ENCODE peak calls at places on chromosomes 3 and 15, in seven cellular contexts. V is gastrocnemius medialis, Z is MM.1S, L is IMR-90, N is heart right ventricle, W is heart left ventricle, Y is hepatocyte. J is an unnamed sample.

GRCh38 chr3:32963871-32964270 is 12.4 kb downstream of the CCR4 start:
- DNase-seq in W (no peak), Z (no peak), N (no peak), Y (no peak), V (no peak), L (no peak), J (no peak)

GRCh38 chr15:40891810-40892448 is 2.3 kb upstream of the VPS18 start:
- DNase-seq in Y (peak; percentile 81), V (no peak), Z (peak; percentile 73), W (no peak), N (no peak), L (peak; percentile 49), J (no peak)

GRCh38 chr3:126245811-126246727 is 65.7 kb upstream of the ALDH1L1 start:
- DNase-seq in Y (peak; percentile 73), W (peak; percentile 40), Z (peak; percentile 29), V (peak; percentile 69), L (peak; percentile 65), N (peak; percentile 48), J (peak; percentile 62)

GRCh38 chr15:37764733-37765191 is 169.7 kb upstream of the TMCO5A start:
- DNase-seq in W (no peak), N (no peak), Z (peak; percentile 64), Y (peak; percentile 64), L (peak; percentile 74), V (no peak), J (no peak)

GRCh38 chr3:158668506-158668905 is 3.9 kb downstream of the LXN start:
- DNase-seq in W (no peak), Z (no peak), N (no peak), Y (no peak), L (peak; percentile 69), V (no peak), J (no peak)

GRCh38 chr3:11898611-11899325 is 52.1 kb upstream of the TAMM41 start:
- DNase-seq in Y (no peak), W (no peak), Z (no peak), N (no peak), V (no peak), L (no peak), J (no peak)

GRCh38 chr15:65902373-65902772 is 33.1 kb downstream of the RAB11A start:
- DNase-seq in L (peak; percentile 6), V (peak; percentile 40), Z (no peak), N (no peak), W (peak; percentile 41), Y (peak; percentile 75), J (peak; percentile 65)

GRCh38 chr3:15271785-15272381 is 60.5 kb downstream of the SH3BP5 start:
- DNase-seq in W (peak; percentile 67), N (peak; percentile 36), Y (no peak), V (peak; percentile 60), Z (no peak), L (no peak), J (peak; percentile 71)

GRCh38 chr15:100910119-100910518 is 9.0 kb upstream of the LRRK1 start:
- DNase-seq in Z (no peak), L (no peak), W (no peak), N (no peak), V (no peak), Y (no peak), J (no peak)

GRCh38 chr3:31546152-31546551 is 13.4 kb downstream of the STT3B start:
- DNase-seq in Y (no peak), V (no peak), L (peak; percentile 32), N (no peak), Z (no peak), W (no peak), J (peak; percentile 26)

DNA sequence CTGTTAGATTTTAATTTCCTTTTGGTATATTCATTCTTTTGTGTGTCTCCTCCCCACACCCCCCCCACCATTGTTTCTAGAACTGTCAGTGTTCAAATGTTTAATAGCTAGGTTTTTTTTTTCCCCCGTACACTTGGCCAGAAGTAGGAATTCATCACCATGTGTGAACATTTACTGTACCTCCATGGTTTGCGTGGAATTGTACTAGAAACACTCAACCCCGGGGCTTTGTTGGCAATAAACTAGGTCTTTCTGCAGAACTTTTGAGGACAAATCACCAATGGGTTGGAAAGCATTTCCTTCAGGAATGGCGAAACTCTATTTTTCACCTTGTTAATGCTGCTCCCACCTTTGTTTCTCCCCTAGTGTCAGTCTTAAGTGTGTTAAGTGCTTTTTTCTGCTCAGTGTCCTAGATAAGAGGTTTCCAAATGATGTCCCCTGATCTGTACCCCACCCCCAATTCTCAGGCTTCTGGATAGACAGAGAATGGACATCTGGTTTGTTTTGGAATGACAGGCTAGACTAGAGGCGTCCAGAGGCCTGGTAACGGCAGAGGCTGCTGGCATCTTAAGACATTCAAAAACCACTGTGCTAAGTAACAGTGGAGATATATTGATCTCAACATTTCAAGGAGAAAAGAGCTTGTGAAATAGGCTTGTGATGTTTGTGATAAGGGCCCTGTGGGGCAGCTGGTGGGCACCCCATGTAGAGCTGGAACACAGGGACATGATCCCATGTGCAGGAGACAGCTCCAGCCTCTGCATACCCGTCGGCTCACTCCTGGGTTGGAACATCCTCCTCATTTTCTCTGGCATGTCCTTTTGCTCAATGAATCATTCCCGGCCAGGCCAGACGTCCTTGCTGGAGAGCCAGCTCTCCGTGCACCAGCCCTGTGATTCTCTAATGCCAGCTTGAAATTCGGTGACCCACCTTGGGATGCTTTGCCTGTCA is 77.0 kb downstream of the SMAD3 start:
- DNase-seq in V (peak; percentile 76), L (peak; percentile 81), N (no peak), Y (peak; percentile 34), Z (no peak), W (no peak), J (peak; percentile 58)
- H3K4me1 ChIP-seq in V (peaks cover 98% of the 10 kb centered on the region), L (peaks cover 66% of the 10 kb centered on the region), N (peaks cover 77% of the 10 kb centered on the region), Y (peaks cover 70% of the 10 kb centered on the region), Z (peaks cover 4% of the 10 kb centered on the region), W (peaks cover 18% of the 10 kb centered on the region), J (peaks cover 40% of the 10 kb centered on the region)

GRCh38 chr15:90936823-90937222 is 1.7 kb downstream of the UNC45A start:
- DNase-seq in Z (no peak), Y (no peak), L (no peak), N (no peak), W (no peak), V (no peak), J (no peak)
- H3K27ac ChIP-seq in Z (no peak overlapping the region), Y (no peak overlapping the region), L (no peak overlapping the region), N (no peak overlapping the region), W (no peak overlapping the region), V (no peak overlapping the region), J (no peak overlapping the region)

GRCh38 chr3:146133436-146133835 is 27.5 kb downstream of the PLOD2 start:
- DNase-seq in L (peak; percentile 16), Z (no peak), V (no peak), N (no peak), Y (no peak), W (no peak), J (no peak)
- H3K4me1 ChIP-seq in L (peaks cover 9% of the 10 kb centered on the region), Z (no peaks in the 10 kb centered on the region), V (no peaks in the 10 kb centered on the region), N (peaks cover 16% of the 10 kb centered on the region), Y (peaks cover 26% of the 10 kb centered on the region), W (no peaks in the 10 kb centered on the region), J (peaks cover 3% of the 10 kb centered on the region)

GRCh38 chr3:7518471-7518870 is 657.6 kb downstream of the GRM7 start:
- DNase-seq in N (no peak), L (no peak), W (no peak), V (no peak), Z (no peak), Y (peak; percentile 9), J (no peak)
- H3K27ac ChIP-seq in N (no peak overlapping the region), L (no peak overlapping the region), W (no peak overlapping the region), V (no peak overlapping the region), Z (no peak overlapping the region), Y (no peak overlapping the region), J (no peak overlapping the region)

GRCh38 chr3:73419179-73419803 is 205.4 kb downstream of the PDZRN3 start:
- DNase-seq in L (peak; percentile 89), W (no peak), Y (peak; percentile 31), N (no peak), V (no peak), Z (no peak), J (no peak)

GRCh38 chr3:73422556-73422955 is 202.2 kb downstream of the PDZRN3 start:
- DNase-seq in Y (no peak), Z (no peak), L (no peak), V (no peak), N (no peak), W (no peak), J (no peak)

GRCh38 chr3:73419993-73420392 is 204.7 kb downstream of the PDZRN3 start:
- DNase-seq in N (no peak), L (peak; percentile 25), V (no peak), Y (no peak), W (no peak), Z (no peak), J (no peak)

GRCh38 chr3:73427018-73427750 is 197.6 kb downstream of the PDZRN3 start:
- DNase-seq in Y (no peak), W (no peak), Z (no peak), V (no peak), L (no peak), N (no peak), J (no peak)

DNA sequence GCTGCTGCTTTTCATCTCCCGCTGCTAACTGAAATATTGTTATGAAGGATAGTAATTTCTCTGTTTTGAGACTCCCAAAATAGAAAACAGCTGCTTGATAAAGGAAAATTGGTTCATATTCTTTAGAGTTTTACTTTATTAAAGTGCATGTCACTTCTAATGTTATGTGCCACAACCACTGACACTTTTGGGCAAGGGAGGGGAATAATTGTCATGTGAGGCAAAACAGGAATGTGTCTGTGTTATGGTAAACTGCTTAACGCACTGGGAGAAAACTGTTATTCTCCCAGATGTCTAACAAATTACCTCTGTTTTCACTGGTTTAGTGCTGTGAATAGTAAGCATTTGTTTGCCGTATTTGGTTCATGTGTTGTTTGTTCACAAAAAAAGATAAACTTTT is 201.6 kb downstream of the PDZRN3 start:
- DNase-seq in V (no peak), Y (no peak), N (no peak), L (no peak), W (no peak), Z (no peak), J (no peak)
- H3K4me1 ChIP-seq in V (peaks cover 44% of the 10 kb centered on the region), Y (peaks cover 21% of the 10 kb centered on the region), N (peaks cover 41% of the 10 kb centered on the region), L (peaks cover 6% of the 10 kb centered on the region), W (no peaks in the 10 kb centered on the region), Z (no peaks in the 10 kb centered on the region), J (peaks cover 5% of the 10 kb centered on the region)